ENCODE peak calls at places on chromosomes 6 and 20, in six cellular contexts. One of them, this sample, is unnamed.

GRCh38 chr6:1689141-1689540 is 79.4 kb downstream of the FOXC1 start:
- DNase-seq in nucleus accumbens: no peak
- DNase-seq in HTR-8/SVneo: no peak
- DNase-seq in Calu3: no peak
- DNase-seq in C1 segment of cervical spinal cord: no peak
- DNase-seq in psoas muscle: no peak
- DNase-seq in this sample: no peak

GRCh38 chr20:40265872-40266533 is 423.0 kb downstream of the MAFB start:
- DNase-seq in C1 segment of cervical spinal cord: no peak
- DNase-seq in Calu3: peak
- DNase-seq in HTR-8/SVneo: peak
- DNase-seq in psoas muscle: no peak
- DNase-seq in nucleus accumbens: no peak
- DNase-seq in this sample: no peak

GRCh38 chr6:35449287-35449881 is 2.8 kb upstream of the FANCE start:
- DNase-seq in HTR-8/SVneo: peak
- DNase-seq in psoas muscle: no peak
- DNase-seq in nucleus accumbens: no peak
- DNase-seq in C1 segment of cervical spinal cord: no peak
- DNase-seq in Calu3: peak
- DNase-seq in this sample: no peak

GRCh38 chr6:45586216-45587171 is 208.8 kb upstream of the SUPT3H start:
- DNase-seq in psoas muscle: no peak
- DNase-seq in Calu3: no peak
- DNase-seq in C1 segment of cervical spinal cord: no peak
- DNase-seq in nucleus accumbens: no peak
- DNase-seq in HTR-8/SVneo: no peak
- DNase-seq in this sample: no peak

GRCh38 chr6:159844737-159845645 is 44.9 kb downstream of the PNLDC1 start:
- DNase-seq in Calu3: no peak
- DNase-seq in HTR-8/SVneo: no peak
- DNase-seq in C1 segment of cervical spinal cord: no peak
- DNase-seq in psoas muscle: no peak
- DNase-seq in nucleus accumbens: no peak
- DNase-seq in this sample: no peak

GRCh38 chr6:118501816-118502568 is 46.1 kb upstream of the PLN start:
- DNase-seq in nucleus accumbens: no peak
- DNase-seq in psoas muscle: no peak
- DNase-seq in Calu3: no peak
- DNase-seq in HTR-8/SVneo: no peak
- DNase-seq in C1 segment of cervical spinal cord: no peak
- DNase-seq in this sample: no peak

GRCh38 chr20:63136296-63136695 is 79.6 kb downstream of the YTHDF1 start:
- DNase-seq in C1 segment of cervical spinal cord: no peak
- DNase-seq in nucleus accumbens: no peak
- DNase-seq in psoas muscle: no peak
- DNase-seq in Calu3: no peak
- DNase-seq in HTR-8/SVneo: no peak
- DNase-seq in this sample: no peak

GRCh38 chr20:53926428-53927028 is 143.9 kb downstream of the BCAS1 start:
- DNase-seq in psoas muscle: no peak
- DNase-seq in C1 segment of cervical spinal cord: no peak
- DNase-seq in nucleus accumbens: no peak
- DNase-seq in Calu3: peak
- DNase-seq in HTR-8/SVneo: peak
- DNase-seq in this sample: no peak

GRCh38 chr20:37755665-37756064 is 61.8 kb downstream of the CTNNBL1 start:
- DNase-seq in HTR-8/SVneo: no peak
- DNase-seq in nucleus accumbens: no peak
- DNase-seq in psoas muscle: no peak
- DNase-seq in Calu3: no peak
- DNase-seq in C1 segment of cervical spinal cord: no peak
- DNase-seq in this sample: no peak

This sample was measured in retinal pigment epithelial cell.